ENCODE peak calls at places on chromosome 7, in four cellular contexts. One of them, this sample, is unnamed.
A peak's percentile ranks its signal among the peaks of the same experiment; 100 is the strongest.

GRCh38 chr7:142357953-142358520 is 100.2 kb upstream of the PRSS58 start:
- DNase-seq in GM04503: no peak
- DNase-seq in cerebellum: no peak
- DNase-seq in NCI-H1105: peak; percentile 35
- DNase-seq in this sample: no peak

GRCh38 chr7:24979470-24979862 is 512 bp downstream of the OSBPL3 start:
- DNase-seq in NCI-H1105: peak; percentile 23
- DNase-seq in cerebellum: no peak
- DNase-seq in GM04503: no peak
- DNase-seq in this sample: no peak

GRCh38 chr7:120933475-120933874 is 17.1 kb upstream of the ING3 start:
- DNase-seq in NCI-H1105: no peak
- DNase-seq in GM04503: no peak
- DNase-seq in cerebellum: no peak
- DNase-seq in this sample: no peak

GRCh38 chr7:5546626-5547025 is 123.0 kb upstream of the TNRC18 start:
- DNase-seq in cerebellum: peak; percentile 63
- DNase-seq in NCI-H1105: no peak
- DNase-seq in GM04503: no peak
- DNase-seq in this sample: no peak

GRCh38 chr7:12456506-12456905 is 52.8 kb upstream of the VWDE start:
- DNase-seq in cerebellum: no peak
- DNase-seq in GM04503: no peak
- DNase-seq in NCI-H1105: peak; percentile 87
- DNase-seq in this sample: no peak

GRCh38 chr7:30459591-30460245 is 18.9 kb downstream of the NOD1 start:
- DNase-seq in cerebellum: no peak
- DNase-seq in GM04503: peak; percentile 86
- DNase-seq in NCI-H1105: no peak
- DNase-seq in this sample: no peak

GRCh38 chr7:92133133-92133736 is 1.0 kb downstream of the CYP51A1 start:
- DNase-seq in cerebellum: no peak
- DNase-seq in NCI-H1105: no peak
- DNase-seq in GM04503: no peak
- DNase-seq in this sample: no peak

GRCh38 chr7:47046949-47047348 is 535.0 kb downstream of the TNS3 start:
- DNase-seq in NCI-H1105: no peak
- DNase-seq in GM04503: no peak
- DNase-seq in cerebellum: no peak
- DNase-seq in this sample: no peak

GRCh38 chr7:150949971-150950491 is 28.1 kb downstream of the KCNH2 start:
- DNase-seq in NCI-H1105: no peak
- DNase-seq in cerebellum: no peak
- DNase-seq in GM04503: no peak
- DNase-seq in this sample: no peak

GRCh38 chr7:158137516-158138328 is 449.9 kb downstream of the PTPRN2 start:
- DNase-seq in NCI-H1105: no peak
- DNase-seq in GM04503: no peak
- DNase-seq in cerebellum: no peak
- DNase-seq in this sample: no peak

GRCh38 chr7:151689196-151689971 is 169.7 kb upstream of the RHEB start:
- DNase-seq in GM04503: no peak
- DNase-seq in cerebellum: no peak
- DNase-seq in NCI-H1105: peak; percentile 84
- DNase-seq in this sample: peak; percentile 14

GRCh38 chr7:14085901-14086300 is 96.4 kb upstream of the ETV1 start:
- DNase-seq in NCI-H1105: no peak
- DNase-seq in cerebellum: no peak
- DNase-seq in GM04503: no peak
- DNase-seq in this sample: no peak

GRCh38 chr7:26156454-26157365 is 4.7 kb downstream of the NFE2L3 start:
- DNase-seq in NCI-H1105: no peak
- DNase-seq in GM04503: peak; percentile 45
- DNase-seq in cerebellum: no peak
- DNase-seq in this sample: no peak